ENCODE peak calls at places on chromosomes 4 and X, in seven cellular contexts. One of them, this sample, is unnamed. For H3K4me1 and H3K27me3, the result is how much of the 10 kb centered on the place peaks cover.

GRCh38 chr4:159677521-159677920 is 574.6 kb downstream of the RAPGEF2 start:
- DNase-seq in SK-N-SH: peak
- DNase-seq in H9: no peak
- DNase-seq in heart left ventricle: no peak
- DNase-seq in tibial nerve: no peak
- DNase-seq in psoas muscle: no peak
- DNase-seq in heart right ventricle: no peak
- DNase-seq in this sample: no peak

GRCh38 chr4:32824321-32824720 is 2104.2 kb downstream of the PCDH7 start:
- DNase-seq in SK-N-SH: no peak
- DNase-seq in H9: no peak
- DNase-seq in heart left ventricle: no peak
- DNase-seq in tibial nerve: no peak
- DNase-seq in psoas muscle: no peak
- DNase-seq in heart right ventricle: no peak
- DNase-seq in this sample: no peak

GRCh38 chr4:151652841-151653547 is 107.8 kb downstream of the GATB start:
- DNase-seq in SK-N-SH: no peak
- DNase-seq in H9: no peak
- DNase-seq in heart left ventricle: no peak
- DNase-seq in tibial nerve: no peak
- DNase-seq in psoas muscle: no peak
- DNase-seq in heart right ventricle: no peak
- DNase-seq in this sample: no peak

GRCh38 chr4:48557478-48557877 is 67.4 kb downstream of the ZAR1 start:
- DNase-seq in SK-N-SH: peak
- DNase-seq in H9: peak
- DNase-seq in heart left ventricle: no peak
- DNase-seq in tibial nerve: no peak
- DNase-seq in psoas muscle: no peak
- DNase-seq in heart right ventricle: no peak
- DNase-seq in this sample: no peak

GRCh38 chrX:74585766-74586165 is 28.7 kb downstream of the RLIM start:
- DNase-seq in SK-N-SH: no peak
- DNase-seq in H9: no peak
- DNase-seq in heart left ventricle: no peak
- DNase-seq in tibial nerve: no peak
- DNase-seq in psoas muscle: no peak
- DNase-seq in heart right ventricle: no peak
- DNase-seq in this sample: no peak

GRCh38 chr4:77201343-77201742 is 44.3 kb downstream of the CCNG2 start:
- DNase-seq in SK-N-SH: no peak
- DNase-seq in H9: no peak
- DNase-seq in heart left ventricle: no peak
- DNase-seq in tibial nerve: no peak
- DNase-seq in psoas muscle: no peak
- DNase-seq in heart right ventricle: no peak
- DNase-seq in this sample: no peak

GRCh38 chrX:96464880-96465558 is 219.6 kb upstream of the DIAPH2 start:
- DNase-seq in SK-N-SH: no peak
- DNase-seq in H9: no peak
- DNase-seq in heart left ventricle: no peak
- DNase-seq in tibial nerve: no peak
- DNase-seq in psoas muscle: no peak
- DNase-seq in heart right ventricle: no peak
- DNase-seq in this sample: no peak

GRCh38 chr4:31651541-31651940 is 931.4 kb downstream of the PCDH7 start:
- DNase-seq in SK-N-SH: no peak
- DNase-seq in H9: no peak
- DNase-seq in heart left ventricle: no peak
- DNase-seq in tibial nerve: no peak
- DNase-seq in psoas muscle: no peak
- DNase-seq in heart right ventricle: no peak
- DNase-seq in this sample: no peak

DNA sequence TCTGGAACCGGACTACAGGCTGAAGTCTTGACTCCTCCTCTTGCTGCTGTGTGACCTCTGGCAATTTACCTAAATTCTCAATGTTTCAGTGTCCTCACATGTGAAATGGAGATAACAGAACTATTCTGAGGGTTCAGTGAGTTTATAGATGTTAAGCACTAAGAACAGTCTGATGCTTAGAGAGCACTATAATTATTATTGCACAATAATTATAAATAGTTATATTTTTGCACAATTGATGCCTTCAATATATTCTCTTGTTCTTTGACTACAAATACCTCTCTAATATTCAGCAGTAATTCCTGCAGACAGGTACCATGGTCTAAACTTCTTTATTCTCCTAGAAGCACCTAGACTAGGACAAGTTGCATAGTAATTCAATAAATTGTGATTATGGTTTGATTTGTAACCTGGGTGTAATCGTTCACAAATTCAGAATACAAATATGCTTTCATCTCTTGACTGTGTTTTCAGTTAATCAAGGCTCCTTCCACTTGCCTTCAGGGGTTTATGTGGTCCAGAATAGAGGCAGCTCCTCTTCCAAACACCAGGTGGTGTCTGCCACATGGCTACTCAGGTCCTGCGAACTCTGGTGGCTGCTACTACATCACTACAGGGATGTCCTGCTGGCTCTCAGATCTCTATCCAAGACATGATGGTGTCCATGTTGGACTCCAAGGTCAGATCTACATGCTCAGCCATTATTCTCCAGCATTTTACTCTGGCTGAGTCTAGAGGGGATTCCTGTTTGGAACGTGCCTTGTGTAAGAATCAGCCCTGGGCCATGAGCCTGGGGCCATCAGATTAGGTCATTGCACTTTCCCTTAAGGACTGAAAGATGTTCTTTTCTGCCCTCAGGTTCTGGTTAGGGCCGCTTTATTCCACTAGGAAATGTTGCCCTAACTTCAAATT is 103.4 kb downstream of the QRFPR start:
- DNase-seq in SK-N-SH: peak
- DNase-seq in H9: peak
- DNase-seq in heart left ventricle: no peak
- DNase-seq in tibial nerve: no peak
- DNase-seq in psoas muscle: no peak
- DNase-seq in heart right ventricle: no peak
- DNase-seq in this sample: peak
- H3K4me1 ChIP-seq in SK-N-SH: under half
- H3K4me1 ChIP-seq in H9: under half
- H3K4me1 ChIP-seq in heart left ventricle: under half
- H3K4me1 ChIP-seq in tibial nerve: under half
- H3K4me1 ChIP-seq in psoas muscle: under half
- H3K4me1 ChIP-seq in heart right ventricle: under half
- H3K4me1 ChIP-seq in this sample: under half

GRCh38 chrX:42432552-42432951 is 345.4 kb downstream of the PPP1R2C start:
- DNase-seq in SK-N-SH: no peak
- DNase-seq in H9: no peak
- DNase-seq in heart left ventricle: no peak
- DNase-seq in tibial nerve: no peak
- DNase-seq in psoas muscle: no peak
- DNase-seq in heart right ventricle: no peak
- DNase-seq in this sample: no peak
- H3K27me3 ChIP-seq in SK-N-SH: under half
- H3K27me3 ChIP-seq in H9: under half
- H3K27me3 ChIP-seq in heart left ventricle: under half
- H3K27me3 ChIP-seq in tibial nerve: under half
- H3K27me3 ChIP-seq in psoas muscle: under half
- H3K27me3 ChIP-seq in heart right ventricle: under half
- H3K27me3 ChIP-seq in this sample: under half

GRCh38 chrX:140661657-140662056 is 47.9 kb upstream of the LINC00632 start:
- DNase-seq in SK-N-SH: no peak
- DNase-seq in H9: no peak
- DNase-seq in heart left ventricle: no peak
- DNase-seq in tibial nerve: no peak
- DNase-seq in psoas muscle: no peak
- DNase-seq in heart right ventricle: no peak
- DNase-seq in this sample: no peak
- TF ChIP-seq CTCF in SK-N-SH: peak
- TF ChIP-seq CTCF in H9: peak
- TF ChIP-seq CTCF in heart left ventricle: peak
- TF ChIP-seq CTCF in tibial nerve: no peak
- TF ChIP-seq CTCF in psoas muscle: no peak
- TF ChIP-seq CTCF in heart right ventricle: no peak
- TF ChIP-seq CTCF in this sample: no peak

GRCh38 chrX:17527135-17527701 is 152.2 kb downstream of the NHS start:
- DNase-seq in SK-N-SH: no peak
- DNase-seq in H9: no peak
- DNase-seq in heart left ventricle: peak
- DNase-seq in tibial nerve: no peak
- DNase-seq in psoas muscle: no peak
- DNase-seq in heart right ventricle: peak
- DNase-seq in this sample: no peak

GRCh38 chrX:17527932-17528331 is 152.9 kb downstream of the NHS start:
- DNase-seq in SK-N-SH: no peak
- DNase-seq in H9: no peak
- DNase-seq in heart left ventricle: no peak
- DNase-seq in tibial nerve: no peak
- DNase-seq in psoas muscle: no peak
- DNase-seq in heart right ventricle: no peak
- DNase-seq in this sample: no peak

GRCh38 chrX:17535229-17535628 is 160.2 kb downstream of the NHS start:
- DNase-seq in SK-N-SH: peak
- DNase-seq in H9: peak
- DNase-seq in heart left ventricle: no peak
- DNase-seq in tibial nerve: no peak
- DNase-seq in psoas muscle: no peak
- DNase-seq in heart right ventricle: peak
- DNase-seq in this sample: peak

GRCh38 chrX:17529349-17529748 is 154.3 kb downstream of the NHS start:
- DNase-seq in SK-N-SH: no peak
- DNase-seq in H9: no peak
- DNase-seq in heart left ventricle: no peak
- DNase-seq in tibial nerve: no peak
- DNase-seq in psoas muscle: no peak
- DNase-seq in heart right ventricle: no peak
- DNase-seq in this sample: no peak

GRCh38 chrX:17531500-17531899 is 156.5 kb downstream of the NHS start:
- DNase-seq in SK-N-SH: no peak
- DNase-seq in H9: no peak
- DNase-seq in heart left ventricle: no peak
- DNase-seq in tibial nerve: no peak
- DNase-seq in psoas muscle: no peak
- DNase-seq in heart right ventricle: no peak
- DNase-seq in this sample: no peak
- H3K4me1 ChIP-seq in SK-N-SH: under half
- H3K4me1 ChIP-seq in H9: under half
- H3K4me1 ChIP-seq in heart left ventricle: under half
- H3K4me1 ChIP-seq in tibial nerve: under half
- H3K4me1 ChIP-seq in psoas muscle: under half
- H3K4me1 ChIP-seq in heart right ventricle: under half
- H3K4me1 ChIP-seq in this sample: under half

DNA sequence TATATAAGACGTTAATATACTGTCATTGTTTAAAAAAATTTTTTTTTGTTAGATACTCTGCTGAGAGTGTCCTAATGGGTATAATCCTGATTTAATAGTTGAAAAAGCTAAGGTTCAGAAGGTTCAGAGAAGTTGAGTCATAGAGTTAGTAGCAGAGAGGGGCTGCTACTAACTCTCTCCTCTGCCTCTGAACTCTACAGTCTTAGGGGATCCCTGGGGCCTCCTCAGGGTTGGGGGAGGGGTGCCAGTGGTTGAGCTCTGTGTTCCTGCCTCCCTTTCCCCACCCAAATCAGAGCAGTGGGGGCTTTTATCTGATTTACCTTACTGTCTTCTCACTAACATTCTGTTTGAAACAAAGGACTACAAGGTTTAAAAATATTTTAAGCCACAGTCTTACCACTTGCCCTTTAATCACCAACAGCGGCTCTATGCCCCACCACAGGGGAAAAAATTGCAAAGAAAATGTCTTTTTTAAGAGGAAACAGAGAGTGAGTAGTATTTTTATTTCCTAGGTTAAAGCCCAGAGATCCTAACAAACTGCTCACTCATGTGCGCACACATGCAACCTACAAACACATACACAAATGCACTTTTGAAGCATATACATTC is 102.2 kb upstream of the ATP6AP2 start:
- DNase-seq in SK-N-SH: no peak
- DNase-seq in H9: no peak
- DNase-seq in heart left ventricle: no peak
- DNase-seq in tibial nerve: no peak
- DNase-seq in psoas muscle: no peak
- DNase-seq in heart right ventricle: no peak
- DNase-seq in this sample: no peak
- H3K27me3 ChIP-seq in SK-N-SH: under half
- H3K27me3 ChIP-seq in H9: under half
- H3K27me3 ChIP-seq in heart left ventricle: under half
- H3K27me3 ChIP-seq in tibial nerve: under half
- H3K27me3 ChIP-seq in psoas muscle: half or more
- H3K27me3 ChIP-seq in heart right ventricle: half or more
- H3K27me3 ChIP-seq in this sample: under half

GRCh38 chr4:155491336-155492131 is 114.8 kb upstream of the MAP9 start:
- DNase-seq in SK-N-SH: no peak
- DNase-seq in H9: no peak
- DNase-seq in heart left ventricle: no peak
- DNase-seq in tibial nerve: no peak
- DNase-seq in psoas muscle: no peak
- DNase-seq in heart right ventricle: no peak
- DNase-seq in this sample: no peak

GRCh38 chr4:155495572-155496293 is 119.0 kb upstream of the MAP9 start:
- DNase-seq in SK-N-SH: no peak
- DNase-seq in H9: no peak
- DNase-seq in heart left ventricle: no peak
- DNase-seq in tibial nerve: no peak
- DNase-seq in psoas muscle: no peak
- DNase-seq in heart right ventricle: no peak
- DNase-seq in this sample: no peak

GRCh38 chr4:155494037-155494718 is 117.4 kb upstream of the MAP9 start:
- DNase-seq in SK-N-SH: no peak
- DNase-seq in H9: no peak
- DNase-seq in heart left ventricle: no peak
- DNase-seq in tibial nerve: no peak
- DNase-seq in psoas muscle: no peak
- DNase-seq in heart right ventricle: no peak
- DNase-seq in this sample: no peak

GRCh38 chr4:155496294-155496626 is 119.5 kb upstream of the MAP9 start:
- DNase-seq in SK-N-SH: no peak
- DNase-seq in H9: no peak
- DNase-seq in heart left ventricle: no peak
- DNase-seq in tibial nerve: no peak
- DNase-seq in psoas muscle: no peak
- DNase-seq in heart right ventricle: no peak
- DNase-seq in this sample: no peak

GRCh38 chr4:155497306-155497705 is 120.5 kb upstream of the MAP9 start:
- DNase-seq in SK-N-SH: no peak
- DNase-seq in H9: no peak
- DNase-seq in heart left ventricle: no peak
- DNase-seq in tibial nerve: no peak
- DNase-seq in psoas muscle: no peak
- DNase-seq in heart right ventricle: no peak
- DNase-seq in this sample: no peak
- TF ChIP-seq CTCF in SK-N-SH: no peak
- TF ChIP-seq CTCF in H9: peak
- TF ChIP-seq CTCF in heart left ventricle: peak
- TF ChIP-seq CTCF in tibial nerve: no peak
- TF ChIP-seq CTCF in psoas muscle: no peak
- TF ChIP-seq CTCF in heart right ventricle: no peak
- TF ChIP-seq CTCF in this sample: peak

This sample was measured in BE2C.